ENCODE peak calls at places on chromosomes 5 and 9, in seven cellular contexts. D, C, S, A, N, W and M are unnamed samples.
A peak's percentile ranks its signal among the peaks of the same experiment; 100 is the strongest.

GRCh38 chr5:93791520-93791972 is 50.1 kb upstream of the POU5F2 start:
- DNase-seq in D (peak; percentile 88), C (no peak), S (no peak), A (no peak), N (no peak), W (no peak), M (no peak)

GRCh38 chr9:128505414-128505765 is 871 bp downstream of the GLE1 start:
- DNase-seq in D (peak; percentile 42), C (no peak), S (no peak), A (no peak), N (peak; percentile 24), W (no peak), M (no peak)

GRCh38 chr5:61320860-61321259 is 11.2 kb upstream of the ZSWIM6 start:
- DNase-seq in D (no peak), C (no peak), S (no peak), A (no peak), N (no peak), W (no peak), M (no peak)

GRCh38 chr5:149227168-149227826 is 44.4 kb upstream of the AFAP1L1 start:
- DNase-seq in D (peak; percentile 52), C (peak; percentile 64), S (no peak), A (no peak), N (peak; percentile 31), W (no peak), M (no peak)

GRCh38 chr9:35350827-35351549 is 138.9 kb upstream of the RUSC2 start:
- DNase-seq in D (peak; percentile 93), C (peak; percentile 81), S (no peak), A (no peak), N (no peak), W (no peak), M (peak; percentile 84)

GRCh38 chr5:59569608-59570334 is 323.8 kb downstream of the PDE4D start:
- DNase-seq in D (peak; percentile 53), C (no peak), S (no peak), A (no peak), N (no peak), W (no peak), M (no peak)

GRCh38 chr9:129289131-129289731 is 111.2 kb upstream of the IER5L start:
- DNase-seq in D (no peak), C (no peak), S (no peak), A (no peak), N (no peak), W (peak; percentile 29), M (no peak)

GRCh38 chr5:171444582-171444981 is 25.1 kb downstream of the FGF18 start:
- DNase-seq in D (peak; percentile 33), C (peak; percentile 38), S (no peak), A (no peak), N (no peak), W (no peak), M (no peak)

GRCh38 chr9:79057576-79057975 is 514.2 kb upstream of the TLE4 start:
- DNase-seq in D (peak; percentile 65), C (no peak), S (peak; percentile 18), A (no peak), N (no peak), W (no peak), M (peak; percentile 17)

GRCh38 chr5:31113101-31113500 is 80.4 kb upstream of the CDH6 start:
- DNase-seq in D (peak; percentile 71), C (no peak), S (no peak), A (no peak), N (peak; percentile 41), W (no peak), M (peak; percentile 31)

GRCh38 chr9:136672431-136673087 is 9.8 kb downstream of the EGFL7 start:
- DNase-seq in D (no peak), C (no peak), S (no peak), A (no peak), N (no peak), W (no peak), M (no peak)

GRCh38 chr5:131720714-131721113 is 76.1 kb downstream of the FNIP1 start:
- DNase-seq in D (peak; percentile 43), C (no peak), S (no peak), A (peak; percentile 54), N (no peak), W (no peak), M (peak; percentile 4)

GRCh38 chr5:92641031-92641962 is 939.7 kb downstream of the NR2F1-AS1 start:
- DNase-seq in D (peak; percentile 92), C (peak; percentile 62), S (peak; percentile 53), A (peak; percentile 21), N (peak; percentile 29), W (peak; percentile 72), M (peak; percentile 25)

GRCh38 chr5:169826618-169827017 is 153.7 kb downstream of the INSYN2B start:
- DNase-seq in D (peak; percentile 48), C (no peak), S (no peak), A (no peak), N (no peak), W (no peak), M (no peak)

GRCh38 chr9:89413963-89414638 is 83.8 kb downstream of the SEMA4D start:
- DNase-seq in D (no peak), C (no peak), S (no peak), A (no peak), N (no peak), W (no peak), M (no peak)

GRCh38 chr5:148956632-148957385 is 106.1 kb downstream of the SH3TC2 start:
- DNase-seq in D (no peak), C (no peak), S (no peak), A (no peak), N (no peak), W (peak; percentile 34), M (no peak)